ENCODE peak calls at places on chromosomes 13 and 19, in ten cellular contexts. Y is hypothalamus; F is AG04450; S is EH; M is CD8-positive, alpha-beta memory T cell; I is cardiac fibroblast; J is DMS 273 treated with DMSO at 0.1 percent for 48 hours; R is A172; H is IMR-90; C is CD8-positive, alpha-beta T cell. K is an unnamed sample.

GRCh38 chr13:41520699-41521630 is 63.6 kb downstream of the RGCC start:
- DNase-seq in Y (no peak), F (no peak), S (peak), M (no peak), I (no peak), J (no peak), R (no peak), H (no peak), C (no peak), K (no peak)

GRCh38 chr19:33381101-33381500 is 7.6 kb downstream of the CEBPG start:
- DNase-seq in Y (no peak), F (no peak), S (no peak), M (no peak), I (no peak), J (no peak), R (no peak), H (no peak), C (no peak), K (no peak)

GRCh38 chr13:20943519-20944012 is 41.0 kb upstream of the XPO4 start:
- DNase-seq in Y (peak), F (peak), S (peak), M (peak), I (peak), J (no peak), R (peak), H (peak), C (peak), K (peak)

GRCh38 chr13:113009743-113010509 is 40.9 kb downstream of the MCF2L start:
- DNase-seq in Y (no peak), F (no peak), S (peak), M (no peak), I (peak), J (no peak), R (no peak), H (no peak), C (no peak), K (no peak)

GRCh38 chr13:72782717-72783116 is 784 bp downstream of the PIBF1 start:
- DNase-seq in Y (no peak), F (no peak), S (peak), M (no peak), I (peak), J (no peak), R (peak), H (peak), C (no peak), K (peak)

GRCh38 chr13:113849981-113850721 is 13.7 kb downstream of the GAS6 start:
- DNase-seq in Y (no peak), F (no peak), S (no peak), M (no peak), I (no peak), J (no peak), R (no peak), H (no peak), C (no peak), K (no peak)

GRCh38 chr13:63288576-63288975 is 1872.9 kb upstream of the PCDH20 start:
- DNase-seq in Y (no peak), F (no peak), S (peak), M (no peak), I (peak), J (no peak), R (no peak), H (peak), C (no peak), K (no peak)

GRCh38 chr19:46206176-46206575 is 23.4 kb upstream of the IGFL1 start:
- DNase-seq in Y (no peak), F (no peak), S (no peak), M (no peak), I (no peak), J (peak), R (peak), H (no peak), C (no peak), K (no peak)

GRCh38 chr13:92901739-92902138 is 324.9 kb upstream of the GPC6 start:
- DNase-seq in Y (no peak), F (no peak), S (no peak), M (no peak), I (no peak), J (no peak), R (no peak), H (no peak), C (no peak), K (no peak)

GRCh38 chr13:52786747-52787146 is 47.1 kb upstream of the CNMD start:
- DNase-seq in Y (peak), F (no peak), S (no peak), M (no peak), I (no peak), J (no peak), R (peak), H (no peak), C (no peak), K (no peak)

GRCh38 chr13:100636441-100636840 is 38.2 kb downstream of the TMTC4 start:
- DNase-seq in Y (no peak), F (no peak), S (no peak), M (no peak), I (no peak), J (no peak), R (no peak), H (no peak), C (no peak), K (no peak)

GRCh38 chr19:43936219-43936618 is 1.1 kb upstream of the ZNF45 start:
- DNase-seq in Y (no peak), F (no peak), S (no peak), M (no peak), I (no peak), J (no peak), R (no peak), H (no peak), C (no peak), K (peak)

GRCh38 chr19:3336680-3337523 is 29.5 kb upstream of the NFIC start:
- DNase-seq in Y (peak), F (peak), S (peak), M (no peak), I (peak), J (peak), R (peak), H (peak), C (no peak), K (no peak)

GRCh38 chr13:26760835-26761582 is 423 bp upstream of the GPR12 start:
- DNase-seq in Y (no peak), F (no peak), S (no peak), M (no peak), I (no peak), J (no peak), R (no peak), H (no peak), C (no peak), K (no peak)

GRCh38 chr19:35557539-35558399 is 5.7 kb downstream of the ATP4A start:
- DNase-seq in Y (peak), F (no peak), S (peak), M (peak), I (peak), J (peak), R (no peak), H (peak), C (peak), K (peak)

GRCh38 chr13:66765559-66765958 is 464.6 kb downstream of the PCDH9 start:
- DNase-seq in Y (no peak), F (no peak), S (no peak), M (no peak), I (no peak), J (no peak), R (no peak), H (no peak), C (no peak), K (no peak)

GRCh38 chr13:23428183-23428528 is 5.3 kb downstream of the SACS start:
- DNase-seq in Y (no peak), F (no peak), S (peak), M (no peak), I (peak), J (no peak), R (peak), H (peak), C (no peak), K (no peak)